ENCODE peak calls at places on chromosomes 2 and 18, in nine cellular contexts. One of them, this sample, is unnamed.

GRCh38 chr18:50231621-50232020 is 34.7 kb downstream of the CFAP53 start:
- DNase-seq in GM12892: no peak
- DNase-seq in spleen: no peak
- DNase-seq in breast epithelium: no peak
- DNase-seq in HCT116: no peak
- DNase-seq in suprapubic skin: no peak
- DNase-seq in K562: no peak
- DNase-seq in upper lobe of left lung: no peak
- DNase-seq in sigmoid colon: no peak
- DNase-seq in this sample: no peak

GRCh38 chr2:98726735-98727368 is 4.1 kb downstream of the MGAT4A start:
- DNase-seq in upper lobe of left lung: no peak
- DNase-seq in suprapubic skin: no peak
- DNase-seq in sigmoid colon: no peak
- DNase-seq in breast epithelium: no peak
- DNase-seq in spleen: no peak
- DNase-seq in HCT116: no peak
- DNase-seq in K562: no peak
- DNase-seq in GM12892: no peak
- DNase-seq in this sample: no peak

GRCh38 chr2:8576525-8577157 is 105.2 kb upstream of the ID2 start:
- DNase-seq in sigmoid colon: peak
- DNase-seq in GM12892: no peak
- DNase-seq in upper lobe of left lung: no peak
- DNase-seq in suprapubic skin: no peak
- DNase-seq in K562: no peak
- DNase-seq in HCT116: no peak
- DNase-seq in spleen: peak
- DNase-seq in breast epithelium: no peak
- DNase-seq in this sample: no peak

GRCh38 chr18:72086421-72086820 is 457.7 kb downstream of the CBLN2 start:
- DNase-seq in K562: no peak
- DNase-seq in breast epithelium: no peak
- DNase-seq in GM12892: no peak
- DNase-seq in spleen: no peak
- DNase-seq in sigmoid colon: no peak
- DNase-seq in suprapubic skin: no peak
- DNase-seq in HCT116: no peak
- DNase-seq in upper lobe of left lung: no peak
- DNase-seq in this sample: no peak

GRCh38 chr2:2848621-2849443 is 517.8 kb upstream of the MYT1L start:
- DNase-seq in GM12892: no peak
- DNase-seq in HCT116: no peak
- DNase-seq in upper lobe of left lung: no peak
- DNase-seq in spleen: peak
- DNase-seq in suprapubic skin: no peak
- DNase-seq in sigmoid colon: no peak
- DNase-seq in breast epithelium: no peak
- DNase-seq in K562: no peak
- DNase-seq in this sample: no peak

GRCh38 chr2:17672583-17673317 is 80.9 kb downstream of the SMC6 start:
- DNase-seq in upper lobe of left lung: no peak
- DNase-seq in GM12892: no peak
- DNase-seq in sigmoid colon: no peak
- DNase-seq in HCT116: no peak
- DNase-seq in breast epithelium: no peak
- DNase-seq in K562: no peak
- DNase-seq in suprapubic skin: no peak
- DNase-seq in spleen: no peak
- DNase-seq in this sample: no peak

GRCh38 chr2:104539649-104540048 is 314.3 kb upstream of the POU3F3 start:
- DNase-seq in suprapubic skin: no peak
- DNase-seq in breast epithelium: no peak
- DNase-seq in upper lobe of left lung: no peak
- DNase-seq in sigmoid colon: no peak
- DNase-seq in GM12892: no peak
- DNase-seq in K562: no peak
- DNase-seq in spleen: no peak
- DNase-seq in HCT116: no peak
- DNase-seq in this sample: no peak

GRCh38 chr2:207405150-207405549 is 124.6 kb upstream of the CREB1 start:
- DNase-seq in sigmoid colon: no peak
- DNase-seq in suprapubic skin: no peak
- DNase-seq in GM12892: no peak
- DNase-seq in HCT116: no peak
- DNase-seq in upper lobe of left lung: no peak
- DNase-seq in K562: no peak
- DNase-seq in breast epithelium: no peak
- DNase-seq in spleen: no peak
- DNase-seq in this sample: no peak

DNA sequence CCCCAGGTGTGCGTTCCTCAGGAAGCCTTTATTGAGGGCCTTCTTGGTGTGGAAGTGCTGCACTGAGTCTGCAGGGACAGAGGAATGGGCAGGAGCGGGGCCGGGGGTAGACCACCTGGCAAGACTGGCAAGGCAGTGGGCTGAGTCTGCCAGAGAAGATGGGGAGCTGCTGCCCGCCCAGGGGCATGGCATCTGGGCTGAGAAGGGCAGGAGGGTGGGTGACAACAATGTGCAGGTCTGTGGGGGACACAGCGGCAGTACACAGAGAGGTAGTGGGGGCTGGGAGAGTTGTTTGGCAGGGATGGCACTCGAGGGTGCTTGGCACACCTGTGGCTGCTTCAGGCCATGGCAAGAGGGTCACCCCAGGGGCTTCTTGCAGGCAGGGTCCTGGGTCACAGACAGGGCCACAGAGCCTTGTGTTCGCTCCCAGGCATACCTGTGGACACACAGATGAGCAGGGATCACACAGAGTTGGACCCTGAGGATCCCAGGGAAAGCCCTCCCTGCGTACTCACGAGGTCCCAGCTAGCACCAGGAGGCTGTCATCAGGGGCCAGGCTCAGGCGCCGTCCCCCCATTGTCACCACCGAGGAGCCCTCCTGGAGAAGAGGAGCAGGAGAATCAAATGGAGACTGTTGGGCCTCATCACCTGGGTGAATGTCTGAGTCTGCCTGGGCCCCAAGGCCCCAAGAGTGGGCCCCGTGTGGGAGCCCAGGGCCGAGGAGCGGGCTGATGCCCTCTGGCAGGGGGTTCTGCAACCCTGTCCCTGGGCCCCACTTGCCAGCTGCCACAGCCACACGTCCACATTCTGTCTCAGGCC is 3.4 kb upstream of the OXER1 start:
- DNase-seq in K562: no peak
- DNase-seq in upper lobe of left lung: no peak
- DNase-seq in HCT116: no peak
- DNase-seq in sigmoid colon: no peak
- DNase-seq in spleen: no peak
- DNase-seq in breast epithelium: no peak
- DNase-seq in GM12892: no peak
- DNase-seq in suprapubic skin: no peak
- DNase-seq in this sample: no peak
- TF ChIP-seq POLR2A in K562: no peak
- TF ChIP-seq POLR2A in upper lobe of left lung: no peak
- TF ChIP-seq POLR2A in HCT116: no peak
- TF ChIP-seq POLR2A in sigmoid colon: no peak
- TF ChIP-seq POLR2A in spleen: no peak
- TF ChIP-seq POLR2A in breast epithelium: no peak
- TF ChIP-seq POLR2A in GM12892: no peak
- TF ChIP-seq POLR2A in suprapubic skin: no peak
- TF ChIP-seq POLR2A in this sample: no peak

GRCh38 chr18:21452381-21452780 is 148.1 kb downstream of the ESCO1 start:
- DNase-seq in suprapubic skin: no peak
- DNase-seq in GM12892: no peak
- DNase-seq in sigmoid colon: no peak
- DNase-seq in upper lobe of left lung: no peak
- DNase-seq in K562: no peak
- DNase-seq in HCT116: no peak
- DNase-seq in breast epithelium: no peak
- DNase-seq in spleen: no peak
- DNase-seq in this sample: no peak

GRCh38 chr18:21448301-21448700 is 152.2 kb downstream of the ESCO1 start:
- DNase-seq in spleen: no peak
- DNase-seq in breast epithelium: no peak
- DNase-seq in HCT116: no peak
- DNase-seq in GM12892: no peak
- DNase-seq in suprapubic skin: no peak
- DNase-seq in K562: no peak
- DNase-seq in sigmoid colon: no peak
- DNase-seq in upper lobe of left lung: no peak
- DNase-seq in this sample: no peak

GRCh38 chr18:21449367-21450250 is 150.9 kb downstream of the ESCO1 start:
- DNase-seq in suprapubic skin: no peak
- DNase-seq in HCT116: no peak
- DNase-seq in upper lobe of left lung: no peak
- DNase-seq in sigmoid colon: no peak
- DNase-seq in breast epithelium: no peak
- DNase-seq in GM12892: no peak
- DNase-seq in K562: no peak
- DNase-seq in spleen: no peak
- DNase-seq in this sample: no peak

GRCh38 chr18:21450913-21451312 is 149.6 kb downstream of the ESCO1 start:
- DNase-seq in HCT116: no peak
- DNase-seq in breast epithelium: no peak
- DNase-seq in GM12892: no peak
- DNase-seq in sigmoid colon: no peak
- DNase-seq in spleen: no peak
- DNase-seq in suprapubic skin: no peak
- DNase-seq in upper lobe of left lung: no peak
- DNase-seq in K562: no peak
- DNase-seq in this sample: no peak

DNA sequence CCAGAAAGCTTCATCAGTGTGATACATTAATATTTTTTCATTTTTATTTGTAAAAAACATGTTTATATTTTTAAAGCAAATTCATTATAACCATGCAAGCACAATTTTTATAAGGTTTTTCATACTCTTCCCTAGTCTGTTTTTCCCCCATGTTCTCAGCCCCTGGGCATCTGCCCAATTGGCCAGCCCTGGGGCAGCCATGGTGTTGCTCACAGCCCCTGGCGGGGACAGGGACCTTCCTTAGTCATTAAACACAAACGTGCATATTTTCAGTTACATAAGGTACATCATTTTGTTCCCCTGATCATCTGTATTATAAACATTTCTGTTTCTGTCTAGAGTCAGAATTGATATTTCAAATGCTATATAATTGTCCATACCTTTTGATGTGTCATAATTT is 150.0 kb downstream of the ESCO1 start:
- DNase-seq in sigmoid colon: no peak
- DNase-seq in GM12892: no peak
- DNase-seq in upper lobe of left lung: no peak
- DNase-seq in suprapubic skin: no peak
- DNase-seq in HCT116: no peak
- DNase-seq in K562: no peak
- DNase-seq in breast epithelium: no peak
- DNase-seq in spleen: no peak
- DNase-seq in this sample: no peak
- TF ChIP-seq POLR2AphosphoS5 in sigmoid colon: no peak
- TF ChIP-seq POLR2AphosphoS5 in GM12892: no peak
- TF ChIP-seq POLR2AphosphoS5 in upper lobe of left lung: no peak
- TF ChIP-seq POLR2AphosphoS5 in suprapubic skin: no peak
- TF ChIP-seq POLR2AphosphoS5 in HCT116: no peak
- TF ChIP-seq POLR2AphosphoS5 in K562: no peak
- TF ChIP-seq POLR2AphosphoS5 in breast epithelium: no peak
- TF ChIP-seq POLR2AphosphoS5 in spleen: no peak
- TF ChIP-seq POLR2AphosphoS5 in this sample: no peak

GRCh38 chr18:77077836-77078456 is 54.6 kb downstream of the MBP start:
- DNase-seq in upper lobe of left lung: no peak
- DNase-seq in sigmoid colon: no peak
- DNase-seq in HCT116: no peak
- DNase-seq in breast epithelium: no peak
- DNase-seq in GM12892: no peak
- DNase-seq in suprapubic skin: no peak
- DNase-seq in K562: no peak
- DNase-seq in spleen: no peak
- DNase-seq in this sample: no peak
- TF ChIP-seq POLR2A in upper lobe of left lung: no peak
- TF ChIP-seq POLR2A in sigmoid colon: no peak
- TF ChIP-seq POLR2A in HCT116: no peak
- TF ChIP-seq POLR2A in breast epithelium: no peak
- TF ChIP-seq POLR2A in GM12892: no peak
- TF ChIP-seq POLR2A in suprapubic skin: no peak
- TF ChIP-seq POLR2A in K562: no peak
- TF ChIP-seq POLR2A in spleen: no peak
- TF ChIP-seq POLR2A in this sample: no peak

GRCh38 chr2:40259900-40260299 is 192.0 kb downstream of the SLC8A1 start:
- DNase-seq in HCT116: no peak
- DNase-seq in spleen: no peak
- DNase-seq in sigmoid colon: no peak
- DNase-seq in GM12892: no peak
- DNase-seq in suprapubic skin: no peak
- DNase-seq in upper lobe of left lung: no peak
- DNase-seq in breast epithelium: no peak
- DNase-seq in K562: no peak
- DNase-seq in this sample: no peak

GRCh38 chr2:40256008-40256407 is 195.9 kb downstream of the SLC8A1 start:
- DNase-seq in HCT116: no peak
- DNase-seq in spleen: no peak
- DNase-seq in GM12892: no peak
- DNase-seq in upper lobe of left lung: no peak
- DNase-seq in breast epithelium: no peak
- DNase-seq in suprapubic skin: no peak
- DNase-seq in sigmoid colon: no peak
- DNase-seq in K562: no peak
- DNase-seq in this sample: no peak

GRCh38 chr2:40260437-40260836 is 191.5 kb downstream of the SLC8A1 start:
- DNase-seq in HCT116: no peak
- DNase-seq in upper lobe of left lung: no peak
- DNase-seq in GM12892: no peak
- DNase-seq in spleen: no peak
- DNase-seq in K562: no peak
- DNase-seq in sigmoid colon: no peak
- DNase-seq in breast epithelium: no peak
- DNase-seq in suprapubic skin: no peak
- DNase-seq in this sample: no peak

GRCh38 chr2:40256649-40257048 is 195.2 kb downstream of the SLC8A1 start:
- DNase-seq in suprapubic skin: no peak
- DNase-seq in K562: no peak
- DNase-seq in sigmoid colon: no peak
- DNase-seq in GM12892: no peak
- DNase-seq in spleen: no peak
- DNase-seq in breast epithelium: no peak
- DNase-seq in upper lobe of left lung: no peak
- DNase-seq in HCT116: no peak
- DNase-seq in this sample: no peak

DNA sequence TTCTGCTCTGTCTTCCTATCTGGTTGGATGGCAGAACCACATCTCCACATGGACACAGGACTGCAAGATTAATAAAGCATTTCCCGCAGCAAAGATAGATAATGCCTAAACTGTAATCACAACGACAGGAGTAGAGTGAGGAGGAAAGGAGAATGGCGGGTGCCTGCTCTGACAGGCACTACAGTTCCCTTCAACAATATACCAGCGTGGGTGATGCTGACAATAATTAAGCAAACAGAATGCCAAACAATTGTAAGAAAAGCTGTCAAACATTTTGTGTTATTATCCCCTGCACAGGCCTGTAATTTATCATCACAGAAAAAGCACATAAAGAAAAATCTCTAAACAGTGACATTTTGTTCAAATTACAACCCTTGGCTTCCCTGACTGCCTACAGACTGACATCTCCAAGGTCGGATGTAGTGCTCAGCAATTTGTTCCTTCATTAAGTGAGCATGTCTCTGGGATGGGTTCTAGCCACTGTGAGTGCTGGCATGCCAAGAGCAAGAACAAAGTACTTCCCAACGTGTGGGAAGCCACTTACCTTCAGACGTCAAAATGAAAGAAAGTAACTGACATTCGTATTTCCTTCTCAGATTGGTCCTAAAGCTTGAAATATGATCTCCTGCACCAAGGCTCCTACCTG is 194.0 kb downstream of the SLC8A1 start:
- DNase-seq in K562: no peak
- DNase-seq in spleen: no peak
- DNase-seq in upper lobe of left lung: no peak
- DNase-seq in suprapubic skin: no peak
- DNase-seq in sigmoid colon: no peak
- DNase-seq in breast epithelium: no peak
- DNase-seq in HCT116: no peak
- DNase-seq in GM12892: no peak
- DNase-seq in this sample: no peak
- TF ChIP-seq POLR2AphosphoS5 in K562: no peak
- TF ChIP-seq POLR2AphosphoS5 in spleen: no peak
- TF ChIP-seq POLR2AphosphoS5 in upper lobe of left lung: no peak
- TF ChIP-seq POLR2AphosphoS5 in suprapubic skin: no peak
- TF ChIP-seq POLR2AphosphoS5 in sigmoid colon: no peak
- TF ChIP-seq POLR2AphosphoS5 in breast epithelium: no peak
- TF ChIP-seq POLR2AphosphoS5 in HCT116: no peak
- TF ChIP-seq POLR2AphosphoS5 in GM12892: no peak
- TF ChIP-seq POLR2AphosphoS5 in this sample: no peak

This sample was measured in GM12891.